ENCODE peak calls at places on chromosomes 7 and 10, in seven cellular contexts. N, Q, E, G, Y, Z and M are unnamed samples.
A peak's percentile ranks its signal among the peaks of the same experiment; 100 is the strongest.

GRCh38 chr7:45150199-45150598 is 7.4 kb upstream of the RAMP3 start:
- DNase-seq in N (no peak), Q (no peak), E (no peak), G (no peak), Y (no peak), Z (no peak), M (no peak)

GRCh38 chr10:120014031-120014430 is 121.5 kb downstream of the SEC23IP start:
- DNase-seq in N (no peak), Q (no peak), E (no peak), G (no peak), Y (no peak), Z (no peak), M (no peak)

GRCh38 chr7:154774303-154774702 is 228.6 kb downstream of the PAXIP1 start:
- DNase-seq in N (no peak), Q (no peak), E (no peak), G (no peak), Y (no peak), Z (no peak), M (no peak)

GRCh38 chr7:45073843-45074737 is 14.7 kb downstream of the NACAD start:
- DNase-seq in N (no peak), Q (no peak), E (no peak), G (no peak), Y (no peak), Z (peak; percentile 27), M (no peak)

GRCh38 chr10:122126763-122127659 is 138.0 kb downstream of the TACC2 start:
- DNase-seq in N (peak; percentile 52), Q (no peak), E (no peak), G (no peak), Y (no peak), Z (no peak), M (no peak)

GRCh38 chr10:123800299-123800698 is 91.3 kb downstream of the CPXM2 start:
- DNase-seq in N (no peak), Q (no peak), E (no peak), G (no peak), Y (no peak), Z (no peak), M (no peak)

GRCh38 chr10:125720002-125720382 is 483 bp downstream of the EDRF1 start:
- DNase-seq in N (no peak), Q (peak; percentile 37), E (no peak), G (no peak), Y (no peak), Z (no peak), M (no peak)

GRCh38 chr10:71271626-71272025 is 47.4 kb upstream of the SLC29A3 start:
- DNase-seq in N (no peak), Q (no peak), E (no peak), G (no peak), Y (no peak), Z (no peak), M (no peak)

GRCh38 chr7:84876036-84876821 is 310.6 kb downstream of the SEMA3D start:
- DNase-seq in N (no peak), Q (no peak), E (no peak), G (no peak), Y (no peak), Z (no peak), M (no peak)

GRCh38 chr10:132113206-132113605 is 47.5 kb downstream of the JAKMIP3 start:
- DNase-seq in N (no peak), Q (no peak), E (peak; percentile 19), G (no peak), Y (peak; percentile 30), Z (no peak), M (no peak)

GRCh38 chr10:60521974-60522405 is 132.3 kb upstream of the ANK3 start:
- DNase-seq in N (no peak), Q (no peak), E (no peak), G (no peak), Y (no peak), Z (no peak), M (no peak)

GRCh38 chr7:28798233-28798632 is 159.9 kb downstream of the TRIL start:
- DNase-seq in N (no peak), Q (no peak), E (no peak), G (no peak), Y (no peak), Z (no peak), M (no peak)